ENCODE peak calls at places on chromosomes 6 and 20, in five cellular contexts. J is hepatocyte, T is psoas muscle, M is nephron progenitor cell, V is lower lobe of right lung. D is an unnamed sample.

GRCh38 chr20:19265646-19266374 is 53.4 kb downstream of the SLC24A3 start:
- DNase-seq in J (no peak), T (no peak), M (peak), V (no peak), D (peak)

GRCh38 chr6:2061880-2062279 is 183.5 kb downstream of the GMDS start:
- DNase-seq in J (no peak), T (no peak), M (no peak), V (no peak), D (no peak)

GRCh38 chr20:62405108-62405980 is 1.7 kb downstream of the CABLES2 start:
- DNase-seq in J (peak), T (peak), M (peak), V (no peak), D (peak)

GRCh38 chr6:89387516-89388222 is 24.4 kb downstream of the RRAGD start:
- DNase-seq in J (no peak), T (peak), M (no peak), V (no peak), D (no peak)

GRCh38 chr6:112298021-112298745 is 43.8 kb upstream of the LAMA4 start:
- DNase-seq in J (peak), T (no peak), M (no peak), V (no peak), D (no peak)

GRCh38 chr6:22006795-22007194 is 290.0 kb downstream of the PRL start:
- DNase-seq in J (no peak), T (no peak), M (no peak), V (no peak), D (no peak)

GRCh38 chr6:19869464-19869863 is 32.3 kb downstream of the ID4 start:
- DNase-seq in J (no peak), T (no peak), M (no peak), V (no peak), D (no peak)

GRCh38 chr6:12923644-12924235 is 207.2 kb downstream of the PHACTR1 start:
- DNase-seq in J (no peak), T (no peak), M (no peak), V (no peak), D (no peak)

GRCh38 chr6:14286144-14286543 is 168.6 kb downstream of the CD83 start:
- DNase-seq in J (no peak), T (no peak), M (no peak), V (no peak), D (no peak)

GRCh38 chr6:7671581-7671980 is 54.3 kb upstream of the BMP6 start:
- DNase-seq in J (no peak), T (no peak), M (no peak), V (no peak), D (no peak)

GRCh38 chr20:46027245-46027853 is 1.7 kb upstream of the SLC12A5 start:
- DNase-seq in J (peak), T (no peak), M (peak), V (no peak), D (no peak)

GRCh38 chr6:67200626-67201403 is 1434.3 kb upstream of the ADGRB3 start:
- DNase-seq in J (no peak), T (no peak), M (no peak), V (no peak), D (no peak)

GRCh38 chr20:2228926-2229325 is 66.9 kb upstream of the TGM3 start:
- DNase-seq in J (no peak), T (no peak), M (no peak), V (no peak), D (no peak)

GRCh38 chr6:14762077-14762476 is 483.8 kb upstream of the JARID2 start:
- DNase-seq in J (peak), T (no peak), M (no peak), V (no peak), D (no peak)

GRCh38 chr6:6920114-6920983 is 187.4 kb upstream of the RREB1 start:
- DNase-seq in J (no peak), T (no peak), M (no peak), V (no peak), D (no peak)

GRCh38 chr6:128725271-128726233 is 157.4 kb upstream of the LAMA2 start:
- DNase-seq in J (peak), T (no peak), M (peak), V (no peak), D (no peak)

GRCh38 chr6:106527979-106528378 is 101.3 kb downstream of the RTN4IP1 start:
- DNase-seq in J (no peak), T (no peak), M (no peak), V (no peak), D (no peak)

GRCh38 chr20:15491564-15491963 is 1081.7 kb downstream of the KIF16B start:
- DNase-seq in J (peak), T (no peak), M (no peak), V (no peak), D (peak)

GRCh38 chr20:45515147-45515913 is at the start of gene SPINT3:
- DNase-seq in J (no peak), T (no peak), M (no peak), V (peak), D (no peak)

DNA sequence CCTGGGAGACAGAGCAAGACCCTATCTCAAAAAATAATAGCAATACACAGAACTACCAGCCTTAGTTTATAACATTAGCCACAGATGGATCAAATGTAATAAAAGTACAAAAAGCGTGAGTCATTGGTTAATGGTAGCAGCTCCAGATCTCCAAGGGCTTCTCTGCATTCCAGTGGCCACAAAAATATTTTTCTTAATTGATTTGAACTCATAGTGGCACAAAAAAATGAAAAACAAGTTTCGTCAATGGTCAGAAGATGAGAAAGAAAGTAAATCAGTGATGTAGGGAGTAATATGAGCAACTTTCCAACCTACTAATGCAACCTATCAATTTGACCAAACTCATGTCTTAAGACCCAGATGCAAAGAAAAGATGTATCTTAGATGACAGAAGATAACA is 79.6 kb downstream of the CEP57L1 start:
- DNase-seq in J (no peak), T (no peak), M (no peak), V (no peak), D (no peak)
- TF ChIP-seq CTCF in J (no peak), T (no peak), M (no peak), V (no peak), D (no peak)

GRCh38 chr20:54056762-54057639 is 13.4 kb downstream of the BCAS1 start:
- DNase-seq in J (no peak), T (no peak), M (no peak), V (no peak), D (no peak)
- TF ChIP-seq CTCF in J (no peak), T (no peak), M (no peak), V (no peak), D (peak)

GRCh38 chr20:38601216-38602184 is at the start of gene ARHGAP40:
- DNase-seq in J (peak), T (no peak), M (peak), V (peak), D (peak)
- TF ChIP-seq CTCF in J (no peak), T (no peak), M (no peak), V (no peak), D (peak)

DNA sequence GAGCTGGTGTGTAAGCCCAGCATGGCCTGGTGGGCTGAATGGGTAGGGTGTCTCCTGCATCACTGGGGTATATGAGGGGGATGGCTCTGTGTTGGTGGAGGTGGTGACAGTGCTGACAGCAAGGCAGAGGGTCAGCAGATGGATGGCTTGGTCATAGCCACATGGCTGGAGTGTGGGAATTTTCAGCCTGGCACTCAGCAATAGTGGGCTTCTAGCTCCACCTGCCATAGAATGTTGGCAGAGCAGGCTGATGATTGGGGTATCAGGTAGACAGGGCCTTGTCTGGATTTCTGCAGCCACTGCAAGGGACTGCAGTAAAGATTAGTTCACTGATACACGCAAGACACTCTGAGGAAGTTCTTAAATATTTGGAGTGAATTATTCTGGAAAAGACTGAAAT is 137.5 kb upstream of the BACH2 start:
- DNase-seq in J (no peak), T (no peak), M (peak), V (no peak), D (peak)
- TF ChIP-seq CTCF in J (no peak), T (no peak), M (peak), V (no peak), D (peak)

DNA sequence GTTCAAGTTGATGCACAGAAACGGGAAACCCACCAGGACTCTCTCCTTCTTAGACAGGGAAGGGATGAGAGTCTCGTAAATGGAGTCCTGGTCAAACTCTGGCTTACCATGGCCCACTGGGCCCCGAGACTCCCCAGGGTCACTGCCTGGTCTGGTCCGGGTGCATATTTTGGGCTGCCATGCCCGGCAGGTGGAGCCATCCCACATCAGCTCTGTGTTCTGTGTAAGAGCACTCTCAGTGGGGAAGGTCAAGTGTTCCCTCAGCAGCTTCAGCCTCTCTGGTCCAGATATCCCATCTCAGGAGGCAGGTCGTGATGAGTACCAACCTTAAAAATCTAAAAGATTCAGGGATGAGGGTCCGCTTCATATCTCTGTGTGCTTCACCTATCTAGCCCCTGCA is 138.8 kb downstream of the EDN3 start:
- DNase-seq in J (no peak), T (no peak), M (no peak), V (no peak), D (no peak)
- TF ChIP-seq CTCF in J (no peak), T (no peak), M (no peak), V (no peak), D (peak)

GRCh38 chr20:37276494-37277252 is 12.8 kb upstream of the MANBAL start:
- DNase-seq in J (peak), T (peak), M (no peak), V (no peak), D (no peak)

GRCh38 chr20:37273988-37274387 is 12.4 kb upstream of the GHRH start:
- DNase-seq in J (no peak), T (no peak), M (no peak), V (no peak), D (no peak)

GRCh38 chr20:37271421-37271768 is 9.8 kb upstream of the GHRH start:
- DNase-seq in J (no peak), T (no peak), M (no peak), V (no peak), D (no peak)

GRCh38 chr20:37277253-37277593 is 12.2 kb upstream of the MANBAL start:
- DNase-seq in J (no peak), T (no peak), M (no peak), V (no peak), D (no peak)

DNA sequence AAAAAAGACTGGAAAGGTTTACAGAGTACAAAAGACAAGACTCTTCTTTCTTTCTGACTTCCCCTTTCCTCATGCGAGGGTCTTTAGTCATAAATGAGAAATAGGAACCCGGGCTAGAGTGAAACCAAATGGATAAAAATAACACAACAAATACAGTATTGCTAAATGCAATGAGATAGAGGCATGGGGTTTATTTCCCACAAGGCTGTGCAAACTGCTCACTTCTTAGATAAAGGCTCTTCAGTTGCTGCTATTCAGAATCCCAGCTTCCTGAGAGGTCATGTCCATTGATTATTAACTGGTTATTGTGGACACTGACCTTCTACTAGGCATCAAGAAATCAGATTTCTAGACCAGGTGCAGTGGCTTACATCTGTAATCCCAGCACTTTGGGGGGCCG is 13.5 kb upstream of the GHRH start:
- DNase-seq in J (no peak), T (no peak), M (no peak), V (no peak), D (no peak)
- TF ChIP-seq CTCF in J (no peak), T (no peak), M (no peak), V (no peak), D (no peak)

DNA sequence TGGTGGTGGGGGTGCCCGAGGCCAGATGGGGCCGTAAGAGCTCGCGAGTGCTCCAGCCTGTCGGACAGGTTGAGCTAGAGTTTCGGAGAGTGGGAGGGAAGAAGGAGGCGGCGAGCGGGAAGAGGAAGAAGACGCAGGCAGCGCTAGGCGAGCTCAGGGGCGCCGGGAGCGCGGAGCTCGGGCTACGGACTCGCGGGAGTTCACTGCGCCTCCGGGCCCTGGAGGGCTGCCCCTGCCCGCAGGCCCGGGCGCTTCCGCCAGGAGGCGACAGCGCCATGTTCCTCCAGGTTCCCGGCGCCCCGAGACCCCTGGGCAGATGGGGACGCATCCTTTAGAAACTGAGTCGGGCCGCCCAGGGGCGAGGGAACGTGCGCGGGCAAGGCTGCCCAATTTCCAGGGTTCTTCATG is 984 bp downstream of the TFAP2C start:
- DNase-seq in J (peak), T (no peak), M (peak), V (peak), D (peak)
- TF ChIP-seq CTCF in J (peak), T (no peak), M (peak), V (peak), D (peak)

DNA sequence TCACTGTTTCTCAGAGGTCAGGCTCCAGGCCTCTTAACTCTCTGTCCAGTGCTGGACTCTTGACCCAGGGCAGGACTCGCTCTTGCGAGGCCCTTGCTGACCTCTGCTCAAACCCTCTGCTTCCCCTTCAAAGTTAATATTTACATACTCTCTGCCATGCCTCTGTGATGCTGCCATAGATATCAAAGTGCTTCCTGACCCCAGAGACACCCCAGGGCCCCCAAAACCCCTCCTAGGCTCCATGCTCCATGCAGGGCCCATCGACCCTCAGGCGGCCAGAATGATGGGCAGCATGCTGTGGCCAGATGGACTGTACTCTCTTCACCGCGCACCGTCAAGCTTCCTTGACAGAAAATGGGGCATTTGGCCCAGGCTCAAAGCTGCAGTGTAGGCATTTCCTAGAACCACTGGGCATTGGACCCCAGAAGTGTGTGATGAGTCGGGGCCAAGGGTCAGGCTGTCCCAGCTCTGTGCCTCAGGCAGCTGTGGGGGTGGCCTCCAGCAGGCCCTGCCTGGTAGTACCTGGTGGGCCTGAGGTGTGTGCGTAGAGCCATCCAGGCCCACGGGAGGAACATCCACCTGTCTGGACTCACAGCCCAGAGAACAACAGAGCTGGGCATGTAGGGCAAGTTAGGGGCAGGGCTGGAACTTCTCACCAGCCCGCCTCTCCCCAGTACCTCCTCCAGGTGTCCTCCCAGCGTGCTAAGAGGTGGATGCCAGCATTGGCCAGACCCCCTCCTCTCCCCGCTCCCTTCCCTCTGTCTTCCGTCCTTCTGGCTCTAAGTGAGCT is 142.8 kb downstream of the VEGFA start:
- DNase-seq in J (no peak), T (peak), M (no peak), V (peak), D (peak)
- TF ChIP-seq CTCF in J (no peak), T (no peak), M (no peak), V (no peak), D (peak)

GRCh38 chr6:156613996-156614395 is 163.2 kb upstream of the ARID1B start:
- DNase-seq in J (no peak), T (no peak), M (no peak), V (no peak), D (no peak)

GRCh38 chr6:156617376-156617775 is 159.8 kb upstream of the ARID1B start:
- DNase-seq in J (peak), T (no peak), M (no peak), V (no peak), D (no peak)

GRCh38 chr6:156622185-156622584 is 155.0 kb upstream of the ARID1B start:
- DNase-seq in J (no peak), T (no peak), M (no peak), V (no peak), D (no peak)

GRCh38 chr6:156616495-156616894 is 160.7 kb upstream of the ARID1B start:
- DNase-seq in J (no peak), T (no peak), M (no peak), V (no peak), D (no peak)

DNA sequence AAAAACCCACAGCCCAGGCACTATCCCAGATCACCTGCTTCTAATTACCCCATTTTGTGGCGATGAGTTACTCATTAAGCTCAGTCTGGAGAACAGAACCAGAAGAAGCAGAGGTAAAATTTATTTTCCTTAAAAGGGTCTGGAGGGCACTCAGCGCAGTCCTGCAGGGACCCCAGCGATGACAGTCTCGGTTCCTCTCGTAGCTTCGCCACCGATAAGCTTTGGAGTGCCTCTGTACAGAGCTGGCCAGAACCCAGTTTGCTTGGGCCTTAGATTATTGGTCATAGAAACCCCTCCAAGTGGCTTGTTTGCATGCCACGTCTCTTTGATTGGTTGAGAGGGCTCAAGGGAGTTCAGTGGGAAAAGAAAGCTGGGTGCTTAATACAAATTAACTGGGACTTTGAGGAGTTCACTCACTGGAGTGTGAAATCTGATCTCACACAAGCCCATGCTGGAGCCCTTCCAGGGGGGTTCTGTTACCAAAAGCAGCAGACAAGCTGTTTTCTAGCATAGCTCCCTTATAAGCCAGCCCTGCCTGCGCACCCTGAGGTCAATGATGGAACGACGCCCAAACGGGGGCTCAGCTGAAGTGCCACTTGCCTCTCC is 158.5 kb upstream of the ARID1B start:
- DNase-seq in J (no peak), T (no peak), M (peak), V (no peak), D (peak)
- TF ChIP-seq CTCF in J (no peak), T (no peak), M (peak), V (no peak), D (peak)

DNA sequence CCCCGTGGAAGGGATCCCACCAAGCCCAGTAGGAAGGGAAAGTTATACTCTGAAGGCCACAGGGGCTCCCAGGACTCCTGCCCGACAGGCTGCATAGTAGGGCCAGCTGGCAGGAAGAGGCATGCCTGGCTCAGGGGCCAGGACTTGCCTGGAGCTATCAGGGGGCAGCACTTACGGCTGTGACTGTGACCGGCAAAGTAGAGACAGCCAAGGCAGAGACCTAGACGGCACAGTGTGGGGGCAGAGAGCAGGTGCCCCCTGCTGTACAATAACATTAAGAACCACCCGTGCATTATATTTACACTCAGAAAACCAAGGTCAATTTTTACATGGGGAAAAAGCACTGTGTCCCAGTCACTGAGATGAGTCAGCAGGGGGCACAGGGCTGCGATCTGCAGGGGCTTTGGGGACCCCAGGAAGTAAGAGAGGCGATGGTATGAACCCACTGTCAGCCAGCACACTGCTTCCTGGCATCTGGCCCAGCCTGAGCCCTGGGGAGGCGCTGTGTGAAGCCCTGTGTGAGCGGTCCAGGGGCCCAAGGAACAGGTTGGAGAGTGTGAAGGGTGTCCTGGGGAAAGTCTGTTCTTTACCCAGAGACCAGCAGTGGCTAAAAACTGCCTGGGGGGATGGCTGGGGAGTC is 9.9 kb downstream of the CCDC167 start:
- DNase-seq in J (no peak), T (no peak), M (no peak), V (no peak), D (peak)
- TF ChIP-seq CTCF in J (no peak), T (no peak), M (no peak), V (peak), D (peak)

D was measured in H9.